ENCODE peak calls at places on chromosome 20, in seven cellular contexts. G is heart right ventricle, H is cardiac muscle cell, M is thoracic aorta, T is upper lobe of right lung, P is psoas muscle, Q is mammary epithelial cell. Y is an unnamed sample. For H3K27me3, the result is how much of the 10 kb centered on the place peaks cover.

GRCh38 chr20:35200255-35200654 is 26.2 kb upstream of the MMP24 start:
- DNase-seq in P (no peak), T (no peak), G (no peak), H (peak), Q (peak), M (no peak), Y (peak)

GRCh38 chr20:14193885-14194284 is 143.5 kb downstream of the FLRT3 start:
- DNase-seq in T (no peak), P (no peak), M (no peak), G (no peak), H (no peak), Q (peak), Y (no peak)

GRCh38 chr20:34299925-34300806 is 3.0 kb downstream of the AHCY start:
- DNase-seq in G (no peak), H (no peak), M (no peak), T (no peak), Q (no peak), P (no peak), Y (no peak)

GRCh38 chr20:43442310-43442880 is 15.3 kb upstream of the SRSF6 start:
- DNase-seq in G (no peak), M (no peak), T (no peak), Q (peak), H (peak), P (no peak), Y (no peak)

GRCh38 chr20:33209789-33210188 is 7.4 kb upstream of the BPIFA3 start:
- DNase-seq in H (peak), Q (peak), P (peak), M (no peak), G (peak), T (peak), Y (peak)

GRCh38 chr20:15889073-15889923 is 684.0 kb downstream of the KIF16B start:
- DNase-seq in G (no peak), Q (no peak), H (no peak), P (no peak), M (no peak), T (no peak), Y (no peak)

GRCh38 chr20:17859616-17860232 is 108.9 kb downstream of the SNX5 start:
- DNase-seq in M (no peak), T (peak), P (no peak), G (peak), Q (no peak), H (no peak), Y (no peak)

GRCh38 chr20:22924036-22924737 is 110.9 kb upstream of the SSTR4 start:
- DNase-seq in G (peak), Q (peak), H (peak), P (no peak), T (no peak), M (no peak), Y (no peak)

GRCh38 chr20:46398963-46399362 is 7.5 kb downstream of the ELMO2 start:
- DNase-seq in G (no peak), H (no peak), Q (no peak), M (no peak), T (no peak), P (no peak), Y (no peak)

GRCh38 chr20:5315807-5316187 is 957 bp downstream of the PROKR2 start:
- DNase-seq in M (no peak), H (no peak), Q (no peak), G (no peak), T (no peak), P (no peak), Y (no peak)

GRCh38 chr20:12395404-12396159 is 477.9 kb downstream of the BTBD3 start:
- DNase-seq in T (no peak), P (no peak), Q (no peak), H (peak), M (no peak), G (no peak), Y (no peak)

GRCh38 chr20:24360531-24360930 is 108.9 kb upstream of the SYNDIG1 start:
- DNase-seq in T (no peak), H (no peak), M (no peak), P (no peak), Q (no peak), G (no peak), Y (no peak)

GRCh38 chr20:1874534-1875168 is 20.6 kb upstream of the SIRPA start:
- DNase-seq in M (no peak), Q (no peak), P (no peak), G (peak), T (peak), H (peak), Y (no peak)

GRCh38 chr20:52494244-52494643 is 302.7 kb upstream of the ZFP64 start:
- DNase-seq in H (peak), Q (peak), M (no peak), T (no peak), P (peak), G (no peak), Y (peak)

GRCh38 chr20:2301164-2301622 is 5.4 kb downstream of the TGM3 start:
- DNase-seq in P (peak), M (no peak), G (no peak), Q (no peak), H (peak), T (peak), Y (no peak)

GRCh38 chr20:43119720-43120119 is 70.0 kb downstream of the PTPRT start:
- DNase-seq in G (no peak), Q (no peak), P (no peak), T (no peak), H (no peak), M (no peak), Y (no peak)

GRCh38 chr20:49983123-49983847 is 505 bp downstream of the SNAI1 start:
- DNase-seq in G (no peak), M (no peak), T (no peak), H (no peak), P (no peak), Q (no peak), Y (no peak)

GRCh38 chr20:24382330-24382729 is 87.1 kb upstream of the SYNDIG1 start:
- DNase-seq in G (no peak), T (no peak), Q (no peak), M (no peak), H (no peak), P (no peak), Y (no peak)

GRCh38 chr20:32013326-32013725 is 3.1 kb downstream of the CCM2L start:
- DNase-seq in M (no peak), Q (no peak), G (no peak), P (no peak), H (no peak), T (no peak), Y (no peak)

GRCh38 chr20:57849868-57850215 is 140.0 kb upstream of the PMEPA1 start:
- DNase-seq in G (no peak), M (no peak), H (no peak), T (no peak), Q (no peak), P (no peak), Y (no peak)

GRCh38 chr20:53847118-53847842 is 223.1 kb downstream of the BCAS1 start:
- DNase-seq in T (no peak), M (no peak), H (no peak), P (no peak), Q (no peak), G (no peak), Y (no peak)

GRCh38 chr20:36624925-36625324 is 19.3 kb downstream of the RAB5IF start:
- DNase-seq in T (no peak), M (no peak), Q (no peak), P (no peak), G (no peak), H (no peak), Y (no peak)

GRCh38 chr20:23607497-23608245 is 2.0 kb upstream of the CST9 start:
- DNase-seq in Q (no peak), H (no peak), T (no peak), G (no peak), M (no peak), P (no peak), Y (no peak)

GRCh38 chr20:52493177-52493711 is 301.7 kb upstream of the ZFP64 start:
- DNase-seq in P (no peak), T (no peak), H (peak), Q (no peak), G (no peak), M (no peak), Y (no peak)

GRCh38 chr20:33423141-33423834 is 20.3 kb downstream of the SNTA1 start:
- DNase-seq in H (peak), G (peak), M (peak), T (no peak), Q (peak), P (peak), Y (peak)

GRCh38 chr20:8414611-8415274 is 282.7 kb downstream of the PLCB1 start:
- DNase-seq in H (peak), Q (peak), P (no peak), T (no peak), G (no peak), M (no peak), Y (peak)

GRCh38 chr20:31716351-31716750 is 6.3 kb downstream of the BCL2L1 start:
- DNase-seq in M (no peak), P (no peak), Q (no peak), H (no peak), T (no peak), G (no peak), Y (no peak)

GRCh38 chr20:29873946-29874345 is 1383.5 kb upstream of the DEFB115 start:
- DNase-seq in Q (no peak), T (peak), M (no peak), G (peak), P (peak), H (peak), Y (peak)

GRCh38 chr20:18138639-18139583 is 1.2 kb downstream of the KAT14 start:
- DNase-seq in H (no peak), Q (no peak), M (no peak), P (no peak), G (no peak), T (no peak), Y (no peak)

GRCh38 chr20:32129863-32130262 is 20.3 kb downstream of the TM9SF4 start:
- DNase-seq in P (no peak), G (no peak), T (no peak), M (no peak), H (no peak), Q (no peak), Y (no peak)

GRCh38 chr20:8390500-8390899 is 258.4 kb downstream of the PLCB1 start:
- DNase-seq in T (no peak), G (no peak), H (no peak), P (no peak), Q (no peak), M (no peak), Y (no peak)

GRCh38 chr20:52601295-52601971 is 370.7 kb upstream of the TSHZ2 start:
- DNase-seq in H (no peak), T (no peak), M (no peak), P (no peak), Q (no peak), G (no peak), Y (no peak)

GRCh38 chr20:20664795-20665194 is 47.6 kb downstream of the RALGAPA2 start:
- DNase-seq in H (peak), P (no peak), T (no peak), G (no peak), Q (no peak), M (no peak), Y (peak)

GRCh38 chr20:380763-381580 is 412 bp downstream of the TRIB3 start:
- DNase-seq in M (no peak), H (peak), Q (peak), G (peak), T (peak), P (peak), Y (peak)

GRCh38 chr20:16761305-16761829 is 13.2 kb downstream of the OTOR start:
- DNase-seq in P (no peak), M (no peak), Q (peak), T (no peak), G (no peak), H (peak), Y (peak)

GRCh38 chr20:56733967-56734366 is 104.9 kb downstream of the TFAP2C start:
- DNase-seq in H (no peak), G (no peak), M (no peak), Q (no peak), P (no peak), T (no peak), Y (no peak)

DNA sequence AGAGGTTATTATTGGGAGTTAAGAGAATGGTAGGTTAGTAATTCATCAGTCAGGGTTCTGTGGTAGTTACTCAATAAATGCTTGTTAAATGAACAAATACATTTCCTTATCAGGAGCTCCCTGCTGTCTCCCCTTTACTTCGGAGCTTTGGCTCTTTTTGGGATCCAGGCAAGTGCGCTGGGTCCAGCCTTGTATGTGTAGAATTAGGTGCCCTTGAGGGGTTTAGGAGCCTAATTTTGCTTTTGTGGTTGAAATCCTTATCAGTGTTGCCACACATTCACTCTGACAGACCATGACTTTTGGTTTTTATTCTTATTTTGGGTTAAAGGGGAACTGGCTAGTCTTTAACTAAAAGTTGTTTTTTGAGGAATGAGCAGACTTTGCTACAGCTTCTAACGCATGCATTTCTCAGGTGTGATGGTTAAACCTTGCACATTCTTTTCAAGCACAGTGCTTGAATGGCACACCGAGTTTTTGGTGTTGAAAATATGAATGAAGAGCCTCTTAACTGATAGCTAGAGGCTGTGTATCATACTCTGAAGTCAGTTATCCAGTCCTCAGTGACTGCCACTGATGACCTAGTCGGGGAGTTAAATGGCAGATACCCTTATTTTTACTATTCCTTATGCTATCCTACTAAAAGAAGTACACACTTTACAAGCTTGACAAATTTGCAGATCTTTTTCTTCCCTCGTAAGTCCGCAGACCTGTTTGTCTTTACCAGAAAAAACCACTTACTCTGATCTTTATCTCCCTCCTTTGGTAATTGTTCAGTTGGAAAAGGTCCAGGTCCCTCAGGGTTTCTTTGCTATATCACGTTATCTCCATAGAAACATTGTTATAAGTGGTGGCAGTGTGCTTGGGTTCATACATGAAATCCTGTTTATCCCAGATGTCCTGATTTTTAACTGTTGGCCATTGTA is 50.7 kb upstream of the PLCG1 start:
- DNase-seq in P (no peak), Q (peak), G (no peak), H (peak), M (no peak), T (no peak), Y (no peak)
- H3K27ac ChIP-seq in P (no peak), Q (peak), G (no peak), H (peak), M (no peak), T (no peak), Y (no peak)

GRCh38 chr20:47509685-47510084 is 8.0 kb downstream of the NCOA3 start:
- DNase-seq in T (no peak), H (no peak), M (no peak), G (no peak), Q (no peak), P (no peak), Y (no peak)

GRCh38 chr20:47508228-47508752 is 6.6 kb downstream of the NCOA3 start:
- DNase-seq in H (no peak), M (no peak), T (no peak), Q (no peak), P (no peak), G (no peak), Y (no peak)

GRCh38 chr20:47509104-47509661 is 7.5 kb downstream of the NCOA3 start:
- DNase-seq in M (no peak), P (no peak), H (no peak), Q (no peak), G (no peak), T (no peak), Y (no peak)

GRCh38 chr20:47506335-47506734 is 4.6 kb downstream of the NCOA3 start:
- DNase-seq in Q (no peak), G (no peak), T (no peak), P (no peak), H (no peak), M (no peak), Y (no peak)

DNA sequence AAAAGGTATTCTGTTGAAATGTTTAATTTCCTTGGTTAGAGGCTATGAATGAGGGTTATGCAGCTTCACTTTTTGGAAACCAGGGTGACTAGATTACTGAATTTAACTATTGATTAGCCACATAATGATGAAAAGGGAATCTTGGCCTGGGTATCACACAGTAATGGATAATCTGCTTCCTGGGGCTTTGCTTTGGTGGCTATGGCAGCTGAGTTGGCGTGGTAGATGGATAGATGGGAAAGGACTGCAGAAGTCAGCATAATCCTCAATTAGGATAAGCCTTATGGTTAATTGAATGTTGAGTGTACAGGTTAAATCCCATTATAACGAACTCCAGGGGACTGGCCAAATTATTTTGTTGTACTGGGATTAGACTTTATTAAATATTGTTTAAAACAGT is 5.2 kb downstream of the NCOA3 start:
- DNase-seq in H (no peak), G (no peak), P (no peak), T (no peak), M (no peak), Q (no peak), Y (no peak)
- H3K4me3 ChIP-seq in H (no peak), G (no peak), P (no peak), T (no peak), M (no peak), Q (no peak), Y (no peak)

DNA sequence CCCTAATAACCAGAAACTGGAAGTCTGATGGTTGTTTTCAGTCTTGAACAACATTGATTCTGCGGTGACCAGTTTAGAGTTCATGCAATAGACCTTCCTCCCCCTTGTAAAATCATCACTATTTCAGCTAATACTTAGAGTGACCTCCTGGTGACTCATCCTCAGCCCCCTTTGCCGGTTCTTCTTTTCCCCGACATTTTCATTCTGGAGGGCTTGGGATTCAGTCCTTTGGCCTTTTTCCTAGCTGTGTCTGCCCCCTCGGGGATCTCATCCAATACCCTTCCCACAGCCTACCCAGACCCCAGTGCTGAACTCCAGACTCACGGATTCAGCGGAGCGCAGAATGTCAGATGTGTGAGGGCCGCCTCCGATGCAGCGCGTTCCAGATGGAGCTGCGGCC is 7.5 kb upstream of the BHLHE23 start:
- DNase-seq in G (no peak), H (no peak), Q (no peak), M (no peak), P (no peak), T (no peak), Y (no peak)
- H3K27me3 ChIP-seq in G (half or more), H (under half), Q (under half), M (under half), P (half or more), T (half or more), Y (half or more)

GRCh38 chr20:39627765-39628164 is 665.6 kb downstream of the DHX35 start:
- DNase-seq in G (no peak), P (no peak), T (no peak), Q (no peak), M (no peak), H (no peak), Y (no peak)

GRCh38 chr20:39623584-39624234 is 661.6 kb downstream of the DHX35 start:
- DNase-seq in G (no peak), M (no peak), T (no peak), P (no peak), Q (peak), H (no peak), Y (no peak)

GRCh38 chr20:39619386-39619785 is 657.2 kb downstream of the DHX35 start:
- DNase-seq in P (no peak), G (no peak), T (no peak), Q (no peak), M (no peak), H (no peak), Y (no peak)

GRCh38 chr20:39630215-39630614 is 668.1 kb downstream of the DHX35 start:
- DNase-seq in M (no peak), H (no peak), Q (no peak), T (no peak), P (no peak), G (no peak), Y (no peak)

GRCh38 chr20:39624316-39624715 is 662.2 kb downstream of the DHX35 start:
- DNase-seq in H (no peak), T (no peak), P (no peak), M (no peak), G (no peak), Q (no peak), Y (no peak)
- H3K27ac ChIP-seq in H (no peak), T (no peak), P (no peak), M (no peak), G (no peak), Q (no peak), Y (no peak)

DNA sequence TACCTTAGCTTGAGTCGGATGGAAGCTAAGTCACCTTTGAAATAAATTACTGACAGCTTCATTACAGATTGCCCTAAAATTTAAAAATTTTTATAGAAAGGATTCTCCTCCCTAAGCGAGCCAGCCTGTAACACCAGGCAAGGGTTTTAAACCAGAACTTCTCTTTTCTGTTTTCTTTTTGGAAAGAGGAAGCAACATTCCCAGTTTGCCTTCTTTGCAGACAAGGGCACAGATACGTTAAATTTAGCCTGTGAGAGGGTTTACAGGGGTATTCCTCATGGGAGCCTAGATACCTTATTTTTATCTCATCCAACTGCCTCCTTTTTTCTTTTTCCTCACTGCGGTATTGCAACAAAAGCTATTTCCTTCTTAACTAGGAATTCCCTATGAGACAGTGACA is 45.0 kb downstream of the GNAS start:
- DNase-seq in P (no peak), Q (no peak), T (no peak), G (no peak), H (no peak), M (no peak), Y (no peak)
- H3K4me3 ChIP-seq in P (peak), Q (no peak), T (no peak), G (no peak), H (no peak), M (peak), Y (no peak)

GRCh38 chr20:37672143-37672542 is 21.7 kb upstream of the CTNNBL1 start:
- DNase-seq in T (no peak), P (no peak), G (no peak), M (no peak), Q (no peak), H (no peak), Y (no peak)
- H3K27me3 ChIP-seq in T (under half), P (under half), G (under half), M (under half), Q (under half), H (under half), Y (under half)

GRCh38 chr20:51417245-51417560 is 125.3 kb downstream of the NFATC2 start:
- DNase-seq in H (no peak), G (no peak), Q (no peak), M (no peak), T (no peak), P (no peak), Y (no peak)

GRCh38 chr20:51417745-51418529 is 124.6 kb downstream of the NFATC2 start:
- DNase-seq in Q (no peak), M (no peak), G (no peak), P (no peak), H (no peak), T (peak), Y (no peak)

GRCh38 chr20:51413753-51414323 is 128.7 kb downstream of the NFATC2 start:
- DNase-seq in P (no peak), G (no peak), H (no peak), Q (no peak), M (no peak), T (no peak), Y (no peak)

GRCh38 chr20:51419236-51419635 is 123.3 kb downstream of the NFATC2 start:
- DNase-seq in H (no peak), G (no peak), P (no peak), M (no peak), T (no peak), Q (no peak), Y (no peak)

GRCh38 chr20:51416532-51417244 is 125.8 kb downstream of the NFATC2 start:
- DNase-seq in T (no peak), H (no peak), G (no peak), M (no peak), P (no peak), Q (no peak), Y (no peak)
- H3K27ac ChIP-seq in T (no peak), H (no peak), G (no peak), M (no peak), P (peak), Q (no peak), Y (no peak)